ENCODE peak calls at places on chromosomes 2 and 18, in four cellular contexts. Y is HepG2, W is GM12878, E is K562. B is an unnamed sample.

GRCh38 chr2:55144922-55145820 is 86.9 kb downstream of the CLHC1 start:
- DNase-seq in Y (no peak), W (no peak), E (no peak), B (no peak)

GRCh38 chr2:43100883-43101662 is 125.3 kb downstream of the ZFP36L2 start:
- DNase-seq in Y (no peak), W (no peak), E (no peak), B (no peak)

GRCh38 chr2:186503827-186504606 is 18.0 kb downstream of the ZC3H15 start:
- DNase-seq in Y (peak), W (no peak), E (no peak), B (no peak)

GRCh38 chr2:71498261-71498701 is 44.9 kb downstream of the DYSF start:
- DNase-seq in Y (peak), W (no peak), E (no peak), B (no peak)

GRCh38 chr2:11270891-11271290 is 73.5 kb downstream of the ROCK2 start:
- DNase-seq in Y (no peak), W (no peak), E (no peak), B (no peak)

GRCh38 chr2:3594493-3595281 is at the start of gene COLEC11:
- DNase-seq in Y (no peak), W (no peak), E (peak), B (no peak)

GRCh38 chr2:47772343-47772742 is 10.6 kb upstream of the MSH6 start:
- DNase-seq in Y (no peak), W (no peak), E (no peak), B (no peak)

GRCh38 chr2:52934354-52934898 is 833.2 kb upstream of the CHAC2 start:
- DNase-seq in Y (peak), W (peak), E (no peak), B (no peak)

GRCh38 chr18:59005266-59005665 is 134.4 kb upstream of the SEC11C start:
- DNase-seq in Y (no peak), W (no peak), E (no peak), B (no peak)

GRCh38 chr2:176638167-176639015 is 369.1 kb downstream of the MTX2 start:
- DNase-seq in Y (peak), W (no peak), E (peak), B (peak)

GRCh38 chr18:54873884-54874255 is 45.6 kb downstream of the RAB27B start:
- DNase-seq in Y (no peak), W (no peak), E (no peak), B (no peak)

GRCh38 chr2:42804891-42805290 is 12.5 kb upstream of the HAAO start:
- DNase-seq in Y (no peak), W (no peak), E (no peak), B (no peak)

GRCh38 chr2:216807861-216808272 is 52.0 kb downstream of the TNP1 start:
- DNase-seq in Y (no peak), W (no peak), E (no peak), B (no peak)

GRCh38 chr2:217953011-217953481 is 49.7 kb downstream of the TNS1 start:
- DNase-seq in Y (no peak), W (no peak), E (no peak), B (no peak)

GRCh38 chr2:201185863-201186262 is 2.9 kb downstream of the CASP10 start:
- DNase-seq in Y (no peak), W (no peak), E (no peak), B (no peak)

GRCh38 chr2:201188449-201188848 is 5.5 kb downstream of the CASP10 start:
- DNase-seq in Y (no peak), W (no peak), E (no peak), B (no peak)

GRCh38 chr2:201183373-201183742 is 417 bp downstream of the CASP10 start:
- DNase-seq in Y (no peak), W (no peak), E (no peak), B (no peak)

GRCh38 chr2:201180010-201180409 is 2.9 kb upstream of the CASP10 start:
- DNase-seq in Y (peak), W (no peak), E (no peak), B (no peak)

DNA sequence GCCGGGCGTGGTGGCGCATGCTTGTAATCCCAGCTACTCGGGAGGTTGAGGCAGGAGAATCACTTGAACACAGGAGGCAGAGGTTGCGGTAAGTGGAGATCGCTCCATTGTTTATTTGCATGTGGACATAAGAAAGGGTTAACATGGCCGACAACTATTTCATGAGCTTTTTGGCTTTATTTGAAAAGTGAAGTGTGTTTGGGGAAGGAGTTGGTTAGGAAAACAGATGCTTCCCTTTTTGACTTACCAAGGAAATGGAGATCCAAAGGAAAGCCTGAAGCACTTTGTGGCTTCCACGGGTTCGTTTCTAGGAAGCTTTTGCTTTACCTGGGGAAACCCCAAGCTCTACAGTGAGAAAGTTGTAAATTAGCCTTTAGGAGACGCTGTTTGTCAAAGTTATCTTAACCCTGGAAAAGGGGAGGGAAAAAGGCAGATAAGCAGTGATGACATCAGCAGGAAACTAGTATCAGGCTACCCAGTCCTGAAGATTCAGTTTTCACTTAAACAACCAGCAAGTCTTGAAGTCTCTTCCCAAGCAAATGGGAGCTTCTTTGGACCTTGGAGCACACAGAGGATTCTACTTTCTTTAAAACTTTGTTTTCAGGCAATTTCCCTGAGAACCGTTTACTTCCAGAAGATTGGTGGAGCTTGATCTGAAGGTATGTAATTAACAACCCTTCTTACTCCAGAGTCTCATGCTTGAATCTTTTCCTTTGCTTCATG is at the start of gene CASP10:
- DNase-seq in Y (peak), W (peak), E (peak), B (peak)
- TF ChIP-seq FOXK2 in Y (peak), W (peak), E (peak), B (no peak)

GRCh38 chr2:178418426-178418825 is 32.5 kb downstream of the PRKRA start:
- DNase-seq in Y (no peak), W (no peak), E (no peak), B (no peak)
- TF ChIP-seq FOXM1 in Y (no peak), W (no peak), E (no peak), B (no peak)

DNA sequence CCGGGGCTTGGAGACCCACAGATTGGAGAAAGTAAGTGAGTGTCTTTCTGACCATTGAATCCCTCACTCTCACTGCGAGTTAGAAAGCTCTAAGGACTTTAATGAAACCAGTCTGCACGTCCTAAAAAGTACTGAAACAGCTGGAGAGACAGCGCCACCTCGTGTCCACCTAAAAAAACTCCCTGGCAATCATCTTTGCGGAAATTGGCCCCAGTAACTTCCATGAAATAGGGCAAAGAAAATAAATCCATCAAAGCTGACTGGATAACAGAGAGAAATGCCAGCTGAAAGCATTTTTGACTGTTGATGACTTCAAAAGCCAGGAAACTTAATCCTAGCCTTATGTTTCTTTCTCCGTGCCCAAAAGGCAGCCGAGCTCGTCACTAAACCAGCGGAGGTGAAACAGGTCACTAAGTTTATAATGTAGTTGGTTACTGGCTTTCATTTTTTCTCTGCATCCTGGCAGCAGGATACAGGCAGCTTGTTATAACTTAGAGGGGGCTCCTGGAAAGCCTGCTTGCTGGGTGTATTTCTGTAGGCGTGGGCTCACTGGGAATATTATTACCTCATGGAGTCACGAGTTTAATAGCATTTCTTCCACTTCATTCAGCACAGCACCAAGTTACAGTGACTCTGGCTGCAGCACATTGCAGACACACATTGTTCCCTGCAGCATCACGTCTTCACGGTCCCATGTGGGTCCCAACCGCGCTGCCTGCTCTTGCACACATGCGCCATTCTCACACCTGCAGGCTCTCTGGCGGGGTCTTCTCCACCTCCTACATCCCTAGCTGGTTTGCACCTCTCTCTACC is 266.5 kb downstream of the HRH4 start:
- DNase-seq in Y (peak), W (no peak), E (peak), B (peak)
- TF ChIP-seq FOXK2 in Y (no peak), W (no peak), E (no peak), B (no peak)

GRCh38 chr2:157821519-157822131 is 54.5 kb downstream of the ACVR1 start:
- DNase-seq in Y (no peak), W (no peak), E (no peak), B (no peak)

GRCh38 chr2:157822993-157823392 is 53.1 kb downstream of the ACVR1 start:
- DNase-seq in Y (no peak), W (no peak), E (no peak), B (no peak)

GRCh38 chr2:157818227-157818626 is 57.9 kb downstream of the ACVR1 start:
- DNase-seq in Y (no peak), W (no peak), E (no peak), B (no peak)

GRCh38 chr2:157822533-157822932 is 53.6 kb downstream of the ACVR1 start:
- DNase-seq in Y (no peak), W (no peak), E (no peak), B (no peak)

DNA sequence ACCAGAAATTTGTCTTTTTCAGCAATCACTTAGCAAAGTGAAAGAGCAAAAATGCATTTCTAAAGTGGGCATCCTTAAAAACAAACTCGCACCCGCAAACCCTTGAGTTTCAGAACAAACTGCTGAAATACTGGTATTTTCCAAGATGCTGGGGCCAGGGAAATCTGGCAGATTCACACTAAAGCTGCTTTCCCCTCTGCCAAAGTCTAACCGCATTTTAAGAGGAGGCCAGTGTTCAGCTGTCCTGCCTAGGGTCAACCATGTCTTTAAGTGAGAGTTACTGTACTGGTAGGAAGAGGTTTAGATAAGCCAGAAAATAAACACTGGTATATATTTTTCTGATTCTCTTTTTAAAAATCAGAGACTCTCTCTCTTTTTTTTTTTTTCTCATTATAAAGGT is 55.9 kb downstream of the ACVR1 start:
- DNase-seq in Y (no peak), W (no peak), E (no peak), B (no peak)
- TF ChIP-seq FOXM1 in Y (no peak), W (no peak), E (no peak), B (no peak)